ENCODE peak calls at places on chromosomes 3 and 15, in six cellular contexts. I, E, U, Z, Q and P are unnamed samples.

GRCh38 chr3:21912656-21913055 is 161.6 kb upstream of the ZNF385D start:
- DNase-seq in I (no peak), E (no peak), U (no peak), Z (no peak), Q (no peak), P (no peak)

GRCh38 chr3:143092191-143092590 is 27.4 kb upstream of the CHST2 start:
- DNase-seq in I (no peak), E (no peak), U (no peak), Z (no peak), Q (no peak), P (no peak)

GRCh38 chr15:26011916-26012315 is 148.8 kb upstream of the ATP10A start:
- DNase-seq in I (no peak), E (no peak), U (no peak), Z (no peak), Q (no peak), P (no peak)

GRCh38 chr3:63960048-63960711 is 48.0 kb upstream of the SCAANT1 start:
- DNase-seq in I (no peak), E (peak; percentile 43), U (peak; percentile 71), Z (peak; percentile 67), Q (peak; percentile 4), P (peak; percentile 46)

GRCh38 chr3:194941956-194942483 is 256.3 kb downstream of the FAM43A start:
- DNase-seq in I (no peak), E (no peak), U (no peak), Z (no peak), Q (no peak), P (no peak)

GRCh38 chr3:52001443-52001974 is 5.8 kb upstream of the RPL29 start:
- DNase-seq in I (peak; percentile 47), E (peak; percentile 80), U (peak; percentile 49), Z (no peak), Q (peak; percentile 59), P (peak; percentile 69)

GRCh38 chr15:44727462-44728231 is 8.7 kb upstream of the TRIM69 start:
- DNase-seq in I (no peak), E (no peak), U (peak; percentile 84), Z (no peak), Q (no peak), P (no peak)

GRCh38 chr3:195886181-195887141 is 21.9 kb downstream of the TNK2 start:
- DNase-seq in I (no peak), E (no peak), U (no peak), Z (no peak), Q (no peak), P (peak; percentile 73)

GRCh38 chr15:65752151-65752700 is 39.9 kb downstream of the DENND4A start:
- DNase-seq in I (no peak), E (no peak), U (no peak), Z (no peak), Q (no peak), P (no peak)

GRCh38 chr3:56422316-56422715 is 46.0 kb downstream of the ERC2 start:
- DNase-seq in I (no peak), E (no peak), U (no peak), Z (no peak), Q (no peak), P (no peak)

GRCh38 chr3:177358085-177358967 is 161.0 kb upstream of the TBL1XR1 start:
- DNase-seq in I (no peak), E (peak; percentile 56), U (peak; percentile 81), Z (peak; percentile 85), Q (peak; percentile 89), P (peak; percentile 88)

GRCh38 chr15:33064878-33065277 is 129.6 kb downstream of the FMN1 start:
- DNase-seq in I (no peak), E (no peak), U (peak; percentile 57), Z (no peak), Q (no peak), P (no peak)

GRCh38 chr3:195697582-195698324 is 23.0 kb upstream of the MUC20 start:
- DNase-seq in I (no peak), E (no peak), U (peak; percentile 64), Z (no peak), Q (no peak), P (no peak)

GRCh38 chr3:191952609-191953008 is 491.6 kb downstream of the PYDC2 start:
- DNase-seq in I (no peak), E (no peak), U (no peak), Z (no peak), Q (no peak), P (no peak)

GRCh38 chr3:174863488-174863887 is 4.4 kb downstream of the NAALADL2 start:
- DNase-seq in I (no peak), E (no peak), U (peak; percentile 94), Z (no peak), Q (peak; percentile 39), P (no peak)

GRCh38 chr3:194284351-194284750 is 66.8 kb downstream of the CPN2 start:
- DNase-seq in I (no peak), E (no peak), U (no peak), Z (no peak), Q (no peak), P (no peak)

GRCh38 chr3:142624725-142625440 is 28.7 kb downstream of the PLS1 start:
- DNase-seq in I (no peak), E (no peak), U (no peak), Z (no peak), Q (no peak), P (no peak)

GRCh38 chr3:139319428-139320402 is 24.1 kb upstream of the MRPS22 start:
- DNase-seq in I (no peak), E (no peak), U (no peak), Z (no peak), Q (no peak), P (no peak)

GRCh38 chr3:15882577-15882976 is 84.8 kb upstream of the ANKRD28 start:
- DNase-seq in I (no peak), E (no peak), U (no peak), Z (no peak), Q (no peak), P (no peak)

GRCh38 chr3:160686955-160687535 is 10.1 kb downstream of the ARL14 start:
- DNase-seq in I (no peak), E (no peak), U (no peak), Z (no peak), Q (no peak), P (no peak)
- TF ChIP-seq CTCF in I (peak; percentile 11), E (no peak), U (peak; percentile 41), Z (peak; percentile 60), Q (peak; percentile 36), P (peak; percentile 28)

DNA sequence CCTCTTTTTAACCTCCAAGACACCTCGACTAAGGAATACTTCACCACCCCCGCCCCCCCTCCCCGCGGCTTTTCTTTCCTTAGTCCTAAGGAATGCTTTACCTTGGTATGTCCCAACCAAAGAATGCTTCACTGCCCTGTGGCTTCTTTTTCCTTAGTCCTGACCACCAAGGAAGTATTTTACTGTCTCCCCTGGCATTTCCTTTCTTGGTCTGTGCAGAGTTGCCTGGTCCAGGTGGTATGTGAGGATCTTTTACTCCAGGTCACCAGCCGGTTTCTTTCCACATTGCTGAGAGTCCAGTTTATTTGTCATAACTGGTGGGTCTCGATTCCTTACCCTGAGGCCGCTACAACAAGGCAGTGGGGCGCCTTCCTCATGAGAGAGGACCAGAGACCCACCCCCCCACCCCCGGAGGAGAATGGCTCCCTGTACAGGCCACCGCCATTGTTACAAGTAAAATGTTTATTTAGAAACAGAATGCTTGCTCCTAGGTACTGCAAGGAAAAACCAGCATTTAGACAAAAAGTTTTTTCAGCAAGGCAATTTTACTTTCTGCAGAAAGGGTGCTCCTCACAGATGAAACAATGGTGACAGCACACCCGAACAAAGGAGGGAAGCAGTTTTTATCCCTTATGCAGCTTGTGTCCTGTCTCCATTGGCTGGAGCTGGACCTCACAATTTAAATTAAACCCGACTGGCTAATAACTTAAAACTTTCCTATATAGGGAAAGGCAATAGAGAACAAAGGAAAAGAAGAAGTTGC is 23.1 kb upstream of the MTHFS start:
- DNase-seq in I (no peak), E (no peak), U (no peak), Z (no peak), Q (no peak), P (no peak)
- H3K9me3 ChIP-seq in I (peaks cover 53% of the 10 kb centered on the region), E (peaks cover 69% of the 10 kb centered on the region), U (peaks cover 39% of the 10 kb centered on the region), Z (peaks cover 61% of the 10 kb centered on the region), Q (peaks cover 39% of the 10 kb centered on the region), P (peaks cover 70% of the 10 kb centered on the region)

GRCh38 chr15:39781147-39781966 is 1.3 kb downstream of the FSIP1 start:
- DNase-seq in I (no peak), E (no peak), U (no peak), Z (no peak), Q (no peak), P (no peak)
- H3K4me3 ChIP-seq in I (no peak overlapping the region), E (no peak overlapping the region), U (peak overlapping the region; percentile 50), Z (peak overlapping the region; percentile 63), Q (no peak overlapping the region), P (no peak overlapping the region)

GRCh38 chr3:190017575-190018288 is 103.0 kb downstream of the P3H2 start:
- DNase-seq in I (no peak), E (peak; percentile 35), U (peak; percentile 70), Z (peak; percentile 82), Q (peak; percentile 31), P (no peak)
- TF ChIP-seq CTCF in I (peak; percentile 29), E (no peak), U (peak; percentile 53), Z (peak; percentile 58), Q (peak; percentile 68), P (no peak)

DNA sequence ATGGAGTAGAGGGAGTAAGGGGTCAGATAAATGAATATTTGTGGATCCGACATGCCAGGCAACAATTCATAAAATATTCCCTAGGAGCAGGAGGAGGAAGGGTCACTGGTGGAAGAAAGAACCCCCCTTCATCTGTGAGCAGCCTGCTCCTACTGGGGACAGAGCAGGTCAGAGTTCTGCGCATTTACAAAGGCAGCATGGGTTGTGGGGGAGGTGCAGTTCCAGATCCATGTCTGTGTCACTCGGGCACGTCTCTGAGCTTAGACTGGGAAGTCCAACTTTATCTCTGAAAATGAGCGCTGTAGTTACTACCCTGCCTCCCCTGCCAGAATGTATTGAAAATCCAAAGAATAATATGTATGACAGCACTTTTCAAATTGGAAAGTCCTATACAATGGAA is 115.2 kb downstream of the GABRG3 start:
- DNase-seq in I (no peak), E (no peak), U (no peak), Z (no peak), Q (no peak), P (no peak)
- H3K9me3 ChIP-seq in I (no peaks in the 10 kb centered on the region), E (peaks cover 19% of the 10 kb centered on the region), U (peaks cover 37% of the 10 kb centered on the region), Z (no peaks in the 10 kb centered on the region), Q (peaks cover 7% of the 10 kb centered on the region), P (no peaks in the 10 kb centered on the region)

GRCh38 chr3:112908252-112908651 is 61.6 kb upstream of the CD200R1L start:
- DNase-seq in I (no peak), E (no peak), U (no peak), Z (no peak), Q (no peak), P (no peak)
- H3K4me3 ChIP-seq in I (no peak overlapping the region), E (no peak overlapping the region), U (no peak overlapping the region), Z (no peak overlapping the region), Q (no peak overlapping the region), P (no peak overlapping the region)

DNA sequence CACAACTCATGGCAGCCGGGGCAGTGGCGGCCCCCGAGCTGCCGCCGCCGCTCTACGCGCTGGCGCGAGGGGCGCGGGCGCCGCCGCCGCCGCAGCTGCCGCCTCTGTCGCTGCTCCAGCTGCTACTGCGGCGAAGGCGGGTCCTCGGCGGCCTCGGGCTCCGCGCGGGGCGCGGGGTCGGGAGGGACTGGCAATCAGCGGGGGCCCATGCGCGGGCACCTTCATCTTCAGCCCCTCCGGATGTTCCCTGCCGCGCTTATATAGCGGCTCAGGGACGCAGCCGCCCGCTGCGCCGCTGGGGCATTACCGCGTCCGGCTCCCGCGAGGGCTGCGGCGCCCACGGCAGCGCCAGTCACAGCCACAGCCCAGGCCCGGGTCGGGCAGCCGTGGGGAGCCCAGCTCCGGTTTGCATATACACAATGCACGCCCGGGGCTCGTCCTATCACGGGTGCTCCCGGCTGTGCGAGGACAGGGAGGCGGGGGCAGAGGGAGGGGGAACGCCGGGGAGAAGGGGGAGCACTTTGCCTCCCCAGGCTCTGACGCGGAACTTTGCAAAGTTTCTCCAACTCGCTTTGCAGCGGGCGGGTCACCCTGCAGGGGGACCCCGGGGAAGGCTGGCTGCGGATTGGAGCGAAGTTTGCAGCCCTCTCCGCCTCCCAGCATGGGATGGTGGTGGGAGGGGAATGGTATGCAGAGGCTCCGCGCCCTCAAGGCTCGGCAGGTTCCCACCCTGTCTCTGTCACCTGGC is at the start of gene VGLL3:
- DNase-seq in I (peak; percentile 70), E (peak; percentile 49), U (peak; percentile 86), Z (no peak), Q (no peak), P (peak; percentile 57)
- TF ChIP-seq CTCF in I (peak; percentile 46), E (no peak), U (peak; percentile 25), Z (no peak), Q (no peak), P (no peak)